ENCODE peak calls at places on chromosomes 6 and 20, in eight cellular contexts. N, B, X, S, W, O, Q and I are unnamed samples.
A peak's percentile ranks its signal among the peaks of the same experiment; 100 is the strongest.

GRCh38 chr20:36234771-36235320 is 1.4 kb upstream of the AAR2 start:
- DNase-seq in Q (no peak), S (no peak), B (no peak), W (no peak), N (no peak), X (no peak), O (no peak), I (no peak)

GRCh38 chr20:31608256-31608980 is 3.3 kb downstream of the ID1 start:
- DNase-seq in X (peak; percentile 96), B (no peak), S (no peak), O (peak; percentile 48), N (peak; percentile 73), W (peak; percentile 85), Q (no peak), I (no peak)

GRCh38 chr20:33832113-33832853 is 21.1 kb downstream of the CHMP4B start:
- DNase-seq in S (no peak), N (no peak), W (no peak), Q (no peak), O (peak; percentile 15), X (no peak), B (no peak), I (no peak)

GRCh38 chr6:26216015-26216885 is 129.0 kb downstream of the HFE start:
- DNase-seq in W (peak; percentile 91), O (peak; percentile 99), B (peak; percentile 98), S (no peak), X (no peak), Q (peak; percentile 100), N (peak; percentile 51), I (peak; percentile 99)

GRCh38 chr6:28568515-28569108 is 42.9 kb downstream of the GPX5 start:
- DNase-seq in W (no peak), N (no peak), O (no peak), S (no peak), Q (no peak), X (no peak), B (no peak), I (no peak)

GRCh38 chr6:157789861-157790260 is 33.2 kb upstream of the SNX9 start:
- DNase-seq in O (no peak), W (no peak), X (no peak), N (no peak), B (no peak), Q (no peak), S (no peak), I (no peak)

GRCh38 chr20:32474967-32475819 is 109.9 kb downstream of the NOL4L start:
- DNase-seq in Q (no peak), X (peak; percentile 99), S (no peak), O (peak; percentile 90), B (no peak), W (peak; percentile 91), N (peak; percentile 81), I (peak; percentile 77)

GRCh38 chr6:8336406-8336805 is 98.9 kb downstream of the SLC35B3 start:
- DNase-seq in W (no peak), Q (no peak), B (no peak), N (no peak), X (no peak), O (no peak), S (no peak), I (no peak)

GRCh38 chr20:18254615-18255014 is 33.7 kb upstream of the ZNF133 start:
- DNase-seq in B (no peak), W (no peak), S (no peak), O (no peak), N (no peak), X (no peak), Q (no peak), I (no peak)

GRCh38 chr20:45913105-45913504 is 1.1 kb upstream of the PLTP start:
- DNase-seq in B (no peak), O (no peak), X (no peak), Q (no peak), S (no peak), W (no peak), N (no peak), I (no peak)

GRCh38 chr6:75934643-75935472 is 137.6 kb downstream of the IMPG1 start:
- DNase-seq in X (no peak), N (peak; percentile 71), S (no peak), O (peak; percentile 78), B (peak; percentile 61), Q (peak; percentile 16), W (no peak), I (peak; percentile 47)
- H3K4me3 ChIP-seq in X (peak overlapping the region; percentile 55), N (peak overlapping the region; percentile 15), S (peak overlapping the region; percentile 46), O (peak overlapping the region; percentile 59), B (no peak overlapping the region), Q (peak overlapping the region; percentile 14), W (peak overlapping the region; percentile 19), I (peak overlapping the region; percentile 44)

GRCh38 chr6:135673671-135674309 is 176.2 kb upstream of the AHI1 start:
- DNase-seq in N (no peak), O (peak; percentile 12), B (no peak), X (no peak), W (no peak), S (no peak), Q (no peak), I (peak; percentile 18)

GRCh38 chr6:135672256-135672655 is 174.7 kb upstream of the AHI1 start:
- DNase-seq in W (no peak), X (no peak), B (no peak), Q (no peak), O (no peak), N (no peak), S (no peak), I (no peak)

GRCh38 chr6:135680964-135681913 is 170.3 kb upstream of the PDE7B start:
- DNase-seq in N (peak; percentile 10), B (no peak), W (no peak), Q (no peak), S (no peak), O (no peak), X (no peak), I (no peak)

GRCh38 chr6:135675026-135675425 is 176.5 kb upstream of the PDE7B start:
- DNase-seq in O (no peak), B (no peak), W (no peak), X (no peak), Q (no peak), N (no peak), S (no peak), I (no peak)

GRCh38 chr6:135675862-135676261 is 175.6 kb upstream of the PDE7B start:
- DNase-seq in B (peak; percentile 36), W (no peak), X (no peak), O (no peak), Q (peak; percentile 4), S (no peak), N (no peak), I (no peak)
- TF ChIP-seq CTCF in B (peak; percentile 74), W (peak; percentile 8), X (peak; percentile 13), O (no peak), Q (no peak), S (peak; percentile 62), N (no peak), I (no peak)

DNA sequence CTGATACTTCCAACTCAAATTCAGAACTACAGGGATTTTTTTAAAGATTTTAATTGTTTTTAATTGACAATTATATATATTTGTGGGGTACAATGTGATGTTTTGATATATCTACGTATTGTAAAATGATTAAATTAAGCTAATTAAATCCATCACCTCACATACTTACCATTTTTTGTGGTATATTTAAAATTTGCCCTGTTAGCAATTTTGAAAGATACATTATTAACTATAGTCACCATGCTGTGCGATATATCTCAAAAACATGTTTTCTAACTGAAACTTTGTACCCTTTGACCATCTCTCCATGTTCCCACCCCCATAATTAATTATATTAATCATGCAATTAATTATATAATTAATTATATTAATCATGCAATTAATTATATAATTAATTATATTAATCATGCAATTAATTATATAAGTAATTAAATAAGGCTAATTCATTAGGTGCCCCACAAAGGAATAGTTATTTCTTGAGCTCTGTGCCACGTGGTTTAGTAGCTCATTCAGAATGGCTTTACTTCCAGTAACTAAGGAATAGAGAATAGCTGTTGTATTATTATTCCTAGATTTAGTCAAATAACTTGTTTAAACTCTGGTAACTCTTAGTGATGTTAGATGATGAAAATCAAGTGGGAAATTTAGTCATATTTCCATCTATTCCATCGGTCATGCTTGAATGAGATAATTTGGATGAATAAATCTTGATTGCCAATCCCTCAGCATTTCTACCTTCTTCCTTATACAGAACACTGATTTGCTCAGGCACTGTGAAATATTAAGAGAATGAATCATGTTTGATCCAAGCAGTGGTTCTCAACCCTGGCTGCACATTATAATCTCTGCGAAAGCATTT is 25.1 kb downstream of the LOC128125822 start:
- DNase-seq in S (no peak), N (no peak), W (no peak), X (no peak), B (peak; percentile 5), O (no peak), Q (no peak), I (no peak)
- H3K4me3 ChIP-seq in S (peak overlapping the region; percentile 83), N (peak overlapping the region; percentile 43), W (peak overlapping the region; percentile 33), X (peak overlapping the region; percentile 85), B (peak overlapping the region; percentile 64), O (peak overlapping the region; percentile 71), Q (peak overlapping the region; percentile 74), I (no peak overlapping the region)

GRCh38 chr6:37177083-37177949 is 7.4 kb downstream of the PIM1 start:
- DNase-seq in S (no peak), O (no peak), Q (no peak), N (no peak), X (no peak), W (no peak), B (peak; percentile 32), I (no peak)
- TF ChIP-seq CTCF in S (no peak), O (no peak), Q (no peak), N (no peak), X (no peak), W (peak; percentile 25), B (peak; percentile 49), I (no peak)